ENCODE peak calls at places on chromosomes 13 and 19, in six cellular contexts. C is adrenal gland, A is tibial artery, T is ovary, K is body of pancreas, E is spleen. Z is an unnamed sample.

GRCh38 chr19:43432866-43433673 is 18.4 kb downstream of the TEX101 start:
- DNase-seq in K (peak; percentile 59), C (peak; percentile 77), A (no peak), T (no peak), E (peak; percentile 75), Z (no peak)

GRCh38 chr13:30920162-30920561 is 12.3 kb upstream of the TEX26 start:
- DNase-seq in K (no peak), C (no peak), T (no peak), A (no peak), E (no peak), Z (no peak)

GRCh38 chr13:42894765-42895181 is 97.3 kb downstream of the EPSTI1 start:
- DNase-seq in E (no peak), A (no peak), K (peak; percentile 22), T (peak; percentile 14), C (peak; percentile 89), Z (no peak)

GRCh38 chr13:37868691-37869505 is 674 bp downstream of the TRPC4 start:
- DNase-seq in C (no peak), K (no peak), E (no peak), A (peak; percentile 51), T (no peak), Z (peak; percentile 4)

GRCh38 chr13:48579167-48579918 is 46.5 kb upstream of the RCBTB2 start:
- DNase-seq in C (no peak), A (no peak), T (no peak), K (no peak), E (no peak), Z (no peak)

GRCh38 chr13:90105881-90106496 is 1241.5 kb upstream of the MIR17HG start:
- DNase-seq in T (no peak), A (no peak), C (no peak), E (no peak), K (no peak), Z (no peak)

GRCh38 chr13:114111577-114111976 is 20.8 kb downstream of the RASA3 start:
- DNase-seq in K (no peak), A (peak; percentile 24), C (peak; percentile 35), T (no peak), E (peak; percentile 33), Z (no peak)

GRCh38 chr13:59962343-59962742 is 201.4 kb downstream of the DIAPH3 start:
- DNase-seq in K (no peak), A (no peak), E (no peak), T (no peak), C (no peak), Z (no peak)

GRCh38 chr13:72390909-72391308 is 336.5 kb downstream of the MZT1 start:
- DNase-seq in C (no peak), E (no peak), T (no peak), A (no peak), K (no peak), Z (peak; percentile 31)

GRCh38 chr13:35768126-35768525 is 291.6 kb upstream of the MAB21L1 start:
- DNase-seq in E (no peak), A (no peak), T (no peak), K (no peak), C (no peak), Z (no peak)

GRCh38 chr13:22357132-22357531 is 686.3 kb downstream of the FGF9 start:
- DNase-seq in T (no peak), A (no peak), K (no peak), C (no peak), E (no peak), Z (peak; percentile 2)

GRCh38 chr13:29937379-29937778 is 87.0 kb upstream of the UBL3 start:
- DNase-seq in T (no peak), E (no peak), A (no peak), K (no peak), C (no peak), Z (no peak)

GRCh38 chr13:27962982-27963381 is 6.1 kb downstream of the CDX2 start:
- DNase-seq in T (no peak), A (no peak), E (no peak), K (no peak), C (no peak), Z (no peak)

GRCh38 chr13:30289533-30289932 is 17.8 kb downstream of the KATNAL1 start:
- DNase-seq in A (no peak), C (no peak), E (no peak), T (no peak), K (no peak), Z (no peak)

GRCh38 chr13:76764916-76765315 is 121.3 kb downstream of the KCTD12 start:
- DNase-seq in E (no peak), A (no peak), T (no peak), K (no peak), C (no peak), Z (no peak)

GRCh38 chr13:76745246-76746200 is 140.7 kb downstream of the KCTD12 start:
- DNase-seq in T (no peak), K (no peak), E (no peak), C (no peak), A (no peak), Z (no peak)

GRCh38 chr19:40691421-40692211 is 1.2 kb upstream of the NUMBL start:
- DNase-seq in K (peak; percentile 24), A (no peak), T (peak; percentile 49), C (no peak), E (peak; percentile 81), Z (no peak)

GRCh38 chr19:31220540-31220939 is 128.7 kb downstream of the TSHZ3 start:
- DNase-seq in C (no peak), E (no peak), A (no peak), T (no peak), K (no peak), Z (no peak)

GRCh38 chr13:45258339-45258685 is 57.5 kb upstream of the KCTD4 start:
- DNase-seq in E (no peak), T (peak; percentile 34), C (no peak), K (no peak), A (no peak), Z (no peak)

GRCh38 chr13:46075811-46076210 is 23.3 kb upstream of the ZC3H13 start:
- DNase-seq in E (no peak), A (no peak), K (no peak), T (no peak), C (no peak), Z (no peak)

GRCh38 chr13:113788413-113789135 is 29.5 kb downstream of the TMEM255B start:
- DNase-seq in A (peak; percentile 53), K (no peak), C (no peak), E (peak; percentile 64), T (no peak), Z (no peak)

GRCh38 chr13:29785978-29786377 is 64.4 kb downstream of the UBL3 start:
- DNase-seq in T (no peak), C (no peak), K (no peak), A (no peak), E (no peak), Z (no peak)

GRCh38 chr13:89967701-89968100 is 1379.8 kb upstream of the MIR17HG start:
- DNase-seq in T (no peak), C (no peak), E (no peak), K (no peak), A (no peak), Z (no peak)

GRCh38 chr19:46856062-46857022 is 4.5 kb upstream of the ARHGAP35 start:
- DNase-seq in K (peak; percentile 95), A (peak; percentile 99), T (peak; percentile 96), E (peak; percentile 98), C (peak; percentile 98), Z (peak; percentile 77)
- H3K4me3 ChIP-seq in K (no peak overlapping the region), A (peak overlapping the region; percentile 57), T (peak overlapping the region; percentile 34), E (peak overlapping the region; percentile 18), C (no peak overlapping the region), Z (peak overlapping the region; percentile 12)

DNA sequence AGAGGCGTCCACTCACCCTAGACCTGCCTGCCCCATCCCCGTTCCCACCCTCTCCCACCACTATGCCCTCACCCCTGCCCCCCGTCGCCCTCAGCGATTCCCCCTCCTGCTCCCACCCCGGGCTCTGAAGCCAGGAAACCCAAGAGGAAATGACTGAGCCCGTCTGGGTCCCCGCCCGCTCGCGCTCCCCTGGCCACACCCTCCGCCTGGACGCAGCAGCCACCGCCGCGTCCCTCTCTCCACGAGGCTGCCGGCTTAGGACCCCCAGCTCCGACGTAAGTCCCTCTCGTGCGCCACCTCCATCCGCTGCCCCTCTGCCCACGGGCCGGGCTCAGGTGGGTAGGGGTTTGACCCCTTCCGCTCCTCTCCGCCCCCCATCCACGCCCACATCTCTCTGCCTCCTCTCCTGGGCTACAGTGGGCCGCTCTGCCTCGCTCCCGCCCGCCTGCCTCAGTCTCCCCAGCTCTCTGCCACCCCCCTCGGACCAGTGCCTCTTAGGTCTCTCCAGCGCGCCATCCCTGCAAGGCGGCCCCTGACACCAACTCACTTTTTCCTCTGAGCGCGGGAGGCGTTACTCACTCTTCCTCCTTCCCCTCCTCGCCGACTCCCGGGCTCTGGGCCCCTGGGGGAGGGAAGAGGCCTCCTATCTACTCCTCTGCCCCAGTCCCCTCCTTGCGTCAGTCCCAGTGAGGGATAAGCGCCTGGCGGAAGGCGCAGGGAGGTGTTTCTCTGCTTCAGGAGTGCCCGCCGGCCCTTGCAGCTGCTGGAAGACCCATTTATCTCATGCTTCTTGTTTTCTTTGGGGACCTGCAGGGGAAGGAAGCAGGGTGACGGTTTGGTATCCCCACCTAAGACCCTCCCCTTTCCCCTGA is at the start of gene FXYD5:
- DNase-seq in C (peak; percentile 58), E (peak; percentile 95), K (peak; percentile 38), T (no peak), A (peak; percentile 81), Z (no peak)
- TF ChIP-seq CTCF in C (peak; percentile 17), E (no peak), K (no peak), T (no peak), A (no peak), Z (peak; percentile 5)

GRCh38 chr19:35038623-35039512 is 2.7 kb upstream of the HPN start:
- DNase-seq in E (no peak), C (no peak), K (no peak), T (no peak), A (no peak), Z (no peak)

GRCh38 chr19:35040826-35041547 is 534 bp upstream of the HPN start:
- DNase-seq in C (peak; percentile 93), T (peak; percentile 92), E (peak; percentile 92), K (peak; percentile 95), A (peak; percentile 89), Z (no peak)

GRCh38 chr19:35039881-35040456 is 1.6 kb upstream of the HPN start:
- DNase-seq in K (no peak), E (no peak), A (no peak), T (no peak), C (no peak), Z (no peak)

GRCh38 chr19:35041548-35042055 is at the start of gene HPN:
- DNase-seq in T (no peak), K (peak; percentile 86), E (no peak), A (no peak), C (no peak), Z (no peak)

GRCh38 chr19:35040474-35040825 is 1.1 kb upstream of the HPN start:
- DNase-seq in C (no peak), E (no peak), A (no peak), K (no peak), T (no peak), Z (no peak)
- H3K27me3 ChIP-seq in C (no peaks in the 10 kb centered on the region), E (no peaks in the 10 kb centered on the region), A (peaks cover 50% of the 10 kb centered on the region), K (no peaks in the 10 kb centered on the region), T (no peaks in the 10 kb centered on the region), Z (peaks cover 20% of the 10 kb centered on the region)

GRCh38 chr13:110268061-110268460 is 38.9 kb downstream of the COL4A1 start:
- DNase-seq in T (no peak), A (no peak), C (peak; percentile 46), K (peak; percentile 3), E (no peak), Z (no peak)
- H3K4me3 ChIP-seq in T (no peak overlapping the region), A (no peak overlapping the region), C (no peak overlapping the region), K (no peak overlapping the region), E (no peak overlapping the region), Z (no peak overlapping the region)